ENCODE peak calls at places on chromosomes 13 and 19, in six cellular contexts. K, R, F, D, B and U are unnamed samples.

GRCh38 chr13:59877933-59878332 is 285.8 kb downstream of the DIAPH3 start:
- DNase-seq in K (no peak), R (no peak), F (no peak), D (no peak), B (no peak), U (no peak)

GRCh38 chr13:98184796-98185195 is 7.7 kb upstream of the RNF113B start:
- DNase-seq in K (no peak), R (no peak), F (no peak), D (no peak), B (no peak), U (no peak)

GRCh38 chr19:14775855-14776254 is 2.5 kb downstream of the ADGRE2 start:
- DNase-seq in K (no peak), R (no peak), F (no peak), D (peak; percentile 24), B (no peak), U (peak; percentile 28)

GRCh38 chr19:8635422-8635821 is 5.0 kb downstream of the NFILZ start:
- DNase-seq in K (no peak), R (no peak), F (no peak), D (no peak), B (no peak), U (no peak)

GRCh38 chr19:47796785-47797184 is 7.6 kb downstream of the TPRX1 start:
- DNase-seq in K (no peak), R (no peak), F (no peak), D (no peak), B (no peak), U (no peak)

GRCh38 chr13:39100996-39101751 is 62.9 kb downstream of the NHLRC3 start:
- DNase-seq in K (no peak), R (no peak), F (no peak), D (no peak), B (no peak), U (no peak)

GRCh38 chr13:49791753-49792549 is 531 bp downstream of the KPNA3 start:
- DNase-seq in K (no peak), R (peak; percentile 58), F (peak; percentile 68), D (peak; percentile 56), B (no peak), U (peak; percentile 76)

GRCh38 chr19:56162258-56162657 is 13.6 kb upstream of the GALP start:
- DNase-seq in K (no peak), R (no peak), F (peak; percentile 3), D (no peak), B (no peak), U (no peak)

GRCh38 chr19:33802801-33803200 is 6.1 kb downstream of the KCTD15 start:
- DNase-seq in K (no peak), R (no peak), F (no peak), D (no peak), B (no peak), U (no peak)

GRCh38 chr19:35262101-35262761 is 6.5 kb upstream of the USF2 start:
- DNase-seq in K (peak; percentile 44), R (peak; percentile 18), F (peak; percentile 3), D (no peak), B (no peak), U (peak; percentile 24)

GRCh38 chr13:101346942-101347728 is 69.2 kb downstream of the NALCN start:
- DNase-seq in K (no peak), R (no peak), F (no peak), D (no peak), B (no peak), U (no peak)

GRCh38 chr13:43878897-43879322 is 630 bp downstream of the CCDC122 start:
- DNase-seq in K (no peak), R (peak; percentile 70), F (peak; percentile 77), D (peak; percentile 78), B (peak; percentile 27), U (peak; percentile 85)

GRCh38 chr13:107466326-107466725 is 749.0 kb downstream of the LIG4 start:
- DNase-seq in K (no peak), R (no peak), F (peak; percentile 63), D (no peak), B (no peak), U (no peak)

GRCh38 chr19:48353682-48354081 is 10.1 kb downstream of the TMEM143 start:
- DNase-seq in K (no peak), R (no peak), F (no peak), D (no peak), B (no peak), U (no peak)

GRCh38 chr13:109844396-109844795 is 58.0 kb upstream of the IRS2 start:
- DNase-seq in K (no peak), R (no peak), F (no peak), D (no peak), B (no peak), U (no peak)

GRCh38 chr19:4657835-4658234 is 12.3 kb downstream of the MYDGF start:
- DNase-seq in K (no peak), R (no peak), F (no peak), D (no peak), B (no peak), U (no peak)

GRCh38 chr19:4660993-4661392 is 9.1 kb downstream of the MYDGF start:
- DNase-seq in K (no peak), R (no peak), F (no peak), D (no peak), B (no peak), U (no peak)

GRCh38 chr19:4662020-4662695 is 8.0 kb downstream of the MYDGF start:
- DNase-seq in K (no peak), R (no peak), F (no peak), D (no peak), B (no peak), U (peak; percentile 26)

GRCh38 chr19:4662812-4663211 is 7.3 kb downstream of the MYDGF start:
- DNase-seq in K (no peak), R (no peak), F (no peak), D (no peak), B (no peak), U (no peak)

GRCh38 chr19:4660181-4660791 is 9.9 kb downstream of the MYDGF start:
- DNase-seq in K (no peak), R (peak; percentile 49), F (peak; percentile 48), D (no peak), B (no peak), U (no peak)
- H3K36me3 ChIP-seq in K (no peaks in the 10 kb centered on the region), R (peaks cover 25% of the 10 kb centered on the region), F (no peaks in the 10 kb centered on the region), D (peaks cover 34% of the 10 kb centered on the region), B (peaks cover 65% of the 10 kb centered on the region), U (no peaks in the 10 kb centered on the region)

DNA sequence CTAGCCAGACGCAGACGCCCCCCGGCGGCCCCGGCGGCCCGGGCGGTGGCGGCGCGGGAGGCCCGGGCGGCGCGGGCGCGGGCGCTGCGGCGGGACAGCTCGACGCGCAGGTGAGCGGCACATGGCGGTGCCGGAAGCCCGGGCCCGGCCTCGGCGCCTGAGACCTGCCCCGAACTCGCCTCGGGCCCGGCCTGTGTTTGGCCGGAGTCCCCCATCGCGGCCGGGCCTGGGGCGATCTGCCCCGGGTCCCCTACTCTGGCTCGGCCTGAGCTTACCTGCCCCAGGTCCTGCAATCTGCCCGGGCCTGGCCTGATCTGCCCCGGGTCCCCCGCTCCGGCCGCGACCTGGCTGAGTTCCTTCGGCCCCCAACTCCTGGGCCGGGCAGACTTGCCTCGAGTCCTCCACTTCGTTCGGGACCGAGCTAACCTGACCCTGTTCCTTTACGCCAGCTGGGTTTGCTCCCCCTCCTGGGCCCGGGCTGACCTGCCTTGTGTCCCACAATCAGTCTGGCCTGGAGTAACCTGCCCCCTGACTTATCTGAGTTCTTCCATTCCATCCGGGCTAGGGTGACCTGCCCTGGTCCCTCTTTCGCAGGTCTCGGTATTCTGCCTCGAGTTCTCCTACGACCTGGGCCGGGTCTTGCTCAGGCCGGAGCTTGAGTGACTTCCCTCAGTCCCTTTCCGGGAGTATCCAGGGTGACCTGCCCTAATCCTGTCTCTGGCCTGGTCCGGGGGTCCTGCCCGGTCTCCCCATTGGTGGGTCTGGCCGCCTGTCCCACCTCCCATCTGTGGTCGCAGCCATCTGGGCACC is 777 bp downstream of the UPF1 start:
- DNase-seq in K (peak; percentile 63), R (peak; percentile 40), F (peak; percentile 55), D (no peak), B (no peak), U (peak; percentile 63)
- TF ChIP-seq CTCF in K (no peak), R (no peak), F (peak; percentile 18), D (peak; percentile 22), B (no peak), U (no peak)

GRCh38 chr19:4852484-4852883 is 15.0 kb downstream of the PLIN3 start:
- DNase-seq in K (no peak), R (no peak), F (no peak), D (no peak), B (no peak), U (no peak)
- H3K4me1 ChIP-seq in K (no peaks in the 10 kb centered on the region), R (no peaks in the 10 kb centered on the region), F (no peaks in the 10 kb centered on the region), D (no peaks in the 10 kb centered on the region), B (no peaks in the 10 kb centered on the region), U (no peaks in the 10 kb centered on the region)

DNA sequence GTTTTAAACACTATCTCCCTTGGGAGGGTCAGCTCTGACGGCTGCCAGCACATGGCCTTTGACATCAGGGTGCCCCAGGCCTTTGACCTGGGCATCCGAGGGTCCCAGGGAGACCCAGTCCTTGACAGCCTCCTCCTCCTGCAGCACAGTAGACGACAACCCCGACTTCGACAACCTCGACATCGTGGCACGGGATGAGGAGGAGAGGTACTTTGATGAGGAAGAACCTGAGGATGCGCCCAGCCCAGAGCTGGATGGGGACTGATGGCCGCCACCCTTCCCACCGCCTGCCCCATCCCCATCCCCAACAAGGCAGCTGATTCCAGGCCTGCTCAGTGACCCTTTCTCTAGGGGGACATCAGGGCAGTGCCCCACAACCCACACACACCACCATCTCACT is 12.5 kb downstream of the CCDC97 start:
- DNase-seq in K (no peak), R (no peak), F (no peak), D (no peak), B (no peak), U (no peak)
- H3K36me3 ChIP-seq in K (no peaks in the 10 kb centered on the region), R (no peaks in the 10 kb centered on the region), F (no peaks in the 10 kb centered on the region), D (peaks cover 22% of the 10 kb centered on the region), B (peaks cover 31% of the 10 kb centered on the region), U (no peaks in the 10 kb centered on the region)

GRCh38 chr13:41426047-41426446 is 31.3 kb upstream of the RGCC start:
- DNase-seq in K (no peak), R (no peak), F (no peak), D (no peak), B (no peak), U (no peak)

GRCh38 chr13:41427700-41428099 is 29.6 kb upstream of the RGCC start:
- DNase-seq in K (no peak), R (no peak), F (no peak), D (no peak), B (no peak), U (no peak)

DNA sequence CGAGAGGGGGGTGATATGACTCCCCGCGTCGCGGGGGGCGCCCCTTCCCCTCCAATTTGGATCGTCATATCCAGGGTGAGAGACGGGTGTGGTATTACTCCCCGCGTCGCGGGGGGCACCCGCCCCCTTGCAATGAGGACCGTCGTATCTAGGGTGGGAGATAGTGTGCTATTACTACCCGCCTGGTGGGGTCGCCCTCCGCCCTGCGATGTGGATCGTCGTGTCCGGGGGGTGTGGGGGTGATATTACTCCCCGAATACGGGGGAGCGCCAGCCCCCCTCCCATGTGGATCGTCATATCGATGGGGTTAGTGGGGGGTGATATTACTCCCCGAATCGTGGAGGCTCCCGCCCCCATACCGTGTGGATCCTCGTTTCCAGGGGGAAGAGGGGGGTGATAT is 29.2 kb upstream of the RGCC start:
- DNase-seq in K (no peak), R (peak; percentile 20), F (no peak), D (peak; percentile 28), B (no peak), U (no peak)
- TF ChIP-seq CTCF in K (no peak), R (no peak), F (no peak), D (peak; percentile 19), B (peak; percentile 27), U (no peak)

GRCh38 chr19:10870955-10871603 is at the start of gene CARM1:
- DNase-seq in K (peak; percentile 100), R (peak; percentile 100), F (peak; percentile 99), D (peak; percentile 100), B (peak; percentile 98), U (peak; percentile 99)
- H3K4me1 ChIP-seq in K (no peaks in the 10 kb centered on the region), R (no peaks in the 10 kb centered on the region), F (peaks cover 20% of the 10 kb centered on the region), D (peaks cover 28% of the 10 kb centered on the region), B (peaks cover 10% of the 10 kb centered on the region), U (peaks cover 11% of the 10 kb centered on the region)